ENCODE peak calls at places on chromosomes 16 and 17, in nine cellular contexts. S is thoracic aorta, R is body of pancreas, I is cardiac muscle cell, L is mesenchymal stem cell, H is IMR-90, G is transverse colon, X is endodermal cell, U is OCI-LY7. T is an unnamed sample.

GRCh38 chr17:66779186-66779585 is 55.7 kb upstream of the CACNG5 start:
- DNase-seq in S (no peak), R (no peak), I (no peak), L (no peak), H (no peak), G (no peak), X (peak; percentile 42), U (no peak), T (no peak)

GRCh38 chr17:72970246-72970645 is 122.2 kb downstream of the SLC39A11 start:
- DNase-seq in S (no peak), R (no peak), I (no peak), L (no peak), H (no peak), G (no peak), X (peak; percentile 49), U (no peak), T (no peak)

GRCh38 chr17:42179911-42180410 is 981 bp downstream of the KCNH4 start:
- DNase-seq in S (no peak), R (peak; percentile 60), I (peak; percentile 88), L (peak; percentile 53), H (peak; percentile 30), G (peak; percentile 34), X (peak; percentile 96), U (peak; percentile 13), T (no peak)

GRCh38 chr17:71764507-71764906 is 356.3 kb upstream of the SOX9 start:
- DNase-seq in S (no peak), R (peak; percentile 37), I (peak; percentile 63), L (peak; percentile 25), H (no peak), G (peak; percentile 24), X (peak; percentile 94), U (peak; percentile 37), T (no peak)

GRCh38 chr16:73037845-73038570 is 9.9 kb downstream of the ZFHX3 start:
- DNase-seq in S (no peak), R (no peak), I (no peak), L (no peak), H (no peak), G (no peak), X (no peak), U (no peak), T (no peak)

GRCh38 chr17:33225509-33225908 is 67.6 kb downstream of the ASIC2 start:
- DNase-seq in S (no peak), R (peak; percentile 52), I (no peak), L (no peak), H (no peak), G (no peak), X (no peak), U (no peak), T (no peak)

GRCh38 chr17:13725286-13725990 is 123.7 kb upstream of the HS3ST3A1 start:
- DNase-seq in S (no peak), R (no peak), I (no peak), L (peak; percentile 73), H (peak; percentile 57), G (no peak), X (no peak), U (no peak), T (no peak)

GRCh38 chr16:57409065-57409464 is 4.5 kb downstream of the CCL17 start:
- DNase-seq in S (no peak), R (no peak), I (no peak), L (no peak), H (no peak), G (no peak), X (no peak), U (no peak), T (no peak)

GRCh38 chr17:79304907-79305306 is 230.3 kb downstream of the ENGASE start:
- DNase-seq in S (no peak), R (no peak), I (no peak), L (no peak), H (no peak), G (no peak), X (peak; percentile 86), U (peak; percentile 94), T (no peak)

GRCh38 chr16:86019446-86020047 is 120.6 kb downstream of the IRF8 start:
- DNase-seq in S (no peak), R (no peak), I (peak; percentile 54), L (no peak), H (no peak), G (no peak), X (peak; percentile 86), U (peak; percentile 8), T (no peak)

GRCh38 chr17:17959520-17960361 is 12.5 kb downstream of the TOM1L2 start:
- DNase-seq in S (no peak), R (no peak), I (no peak), L (peak; percentile 59), H (peak; percentile 69), G (no peak), X (no peak), U (no peak), T (no peak)

DNA sequence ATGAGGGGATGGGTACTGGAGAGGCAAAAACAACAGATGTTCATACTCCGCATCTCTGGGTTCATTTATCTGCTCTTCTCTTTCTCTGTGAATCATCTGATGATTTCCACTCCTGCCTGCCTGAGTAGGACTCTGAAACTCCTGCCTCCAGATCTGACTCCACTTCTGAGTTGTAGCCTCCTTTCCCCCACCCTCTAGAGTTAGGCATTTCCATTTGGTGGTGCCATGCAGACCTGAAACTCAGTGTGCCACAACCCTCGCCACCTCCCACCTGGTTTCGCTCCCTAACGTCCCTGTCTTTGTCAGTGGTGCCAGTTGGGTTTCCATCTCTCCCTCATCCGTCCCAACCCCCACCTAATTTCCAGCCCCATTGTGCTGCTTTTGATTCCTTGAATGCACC is 126.2 kb downstream of the PRKCB start:
- DNase-seq in S (no peak), R (no peak), I (no peak), L (no peak), H (no peak), G (no peak), X (no peak), U (no peak), T (no peak)
- H3K27ac ChIP-seq in S (no peak overlapping the region), R (no peak overlapping the region), I (no peak overlapping the region), L (no peak overlapping the region), H (no peak overlapping the region), G (no peak overlapping the region), X (no peak overlapping the region), U (no peak overlapping the region), T (no peak overlapping the region)

DNA sequence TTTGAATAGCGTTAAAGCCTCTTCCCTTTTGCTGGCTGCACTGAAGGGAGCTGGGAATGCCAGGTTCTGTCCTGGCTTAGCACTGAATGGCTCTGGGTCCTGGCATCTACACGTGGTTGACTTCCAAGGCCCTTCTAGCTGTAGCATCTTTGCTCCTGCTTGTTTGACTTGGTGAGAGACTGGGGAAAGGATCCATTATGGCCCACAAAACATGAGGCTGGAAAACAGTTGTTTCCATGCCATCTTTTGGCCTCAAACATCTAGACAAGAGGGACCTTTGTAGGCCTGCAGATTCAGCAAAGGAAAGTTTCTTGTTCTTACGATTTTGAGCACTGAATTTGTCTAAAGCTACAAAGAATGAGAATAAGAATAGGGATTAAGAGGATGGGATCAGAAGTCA is 32.5 kb downstream of the EPN2 start:
- DNase-seq in S (no peak), R (no peak), I (no peak), L (no peak), H (no peak), G (no peak), X (no peak), U (no peak), T (no peak)
- H3K27ac ChIP-seq in S (no peak overlapping the region), R (peak overlapping the region; percentile 69), I (no peak overlapping the region), L (no peak overlapping the region), H (no peak overlapping the region), G (peak overlapping the region; percentile 70), X (no peak overlapping the region), U (no peak overlapping the region), T (no peak overlapping the region)

DNA sequence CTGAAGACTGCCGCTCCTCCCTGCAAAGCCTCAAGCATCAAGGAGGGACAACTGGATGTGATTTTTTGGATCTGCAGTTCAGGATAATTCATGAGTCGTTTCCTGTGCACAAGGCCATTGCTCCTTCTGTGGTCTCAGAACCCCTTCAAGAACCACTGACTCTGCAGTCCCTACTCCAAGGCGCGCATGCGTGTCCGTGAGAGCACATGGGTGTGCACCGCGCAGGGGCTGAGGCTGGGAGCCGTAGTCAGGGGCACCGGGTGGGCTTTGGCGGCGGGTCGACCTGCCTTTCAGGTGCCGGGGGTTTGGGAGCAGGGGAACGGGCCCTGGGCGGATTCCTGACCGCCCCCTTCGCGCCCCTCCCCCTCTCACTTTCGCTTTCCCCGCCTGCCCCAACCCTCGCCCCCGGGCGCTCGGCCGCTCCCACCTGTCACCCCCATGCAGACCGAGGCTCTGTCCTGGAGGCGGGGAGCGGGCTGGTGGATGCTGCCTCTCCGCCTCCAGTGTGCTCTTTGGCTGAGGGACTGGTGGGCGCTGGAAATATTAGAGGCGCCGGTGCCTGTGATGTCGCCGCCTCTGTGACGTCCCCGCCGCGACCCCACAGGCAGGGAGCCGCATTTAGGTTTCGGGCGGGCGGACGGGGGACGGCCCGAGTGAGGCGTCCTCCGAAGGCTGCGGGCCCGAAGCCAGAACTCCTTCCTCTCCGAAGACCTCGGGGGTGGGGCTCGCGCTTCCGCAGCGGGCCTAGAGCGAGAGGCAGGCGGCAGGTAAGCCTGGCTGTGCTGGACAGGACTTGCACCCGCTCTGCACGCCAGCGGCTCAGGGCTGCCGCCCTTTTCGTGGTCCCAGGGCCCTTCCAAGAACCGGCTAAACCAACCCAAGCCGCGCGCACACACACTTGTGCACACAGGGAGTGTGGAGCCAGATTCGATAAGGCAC is at the start of gene SPATA32:
- DNase-seq in S (no peak), R (peak; percentile 64), I (peak; percentile 63), L (peak; percentile 40), H (peak; percentile 29), G (peak; percentile 72), X (peak; percentile 89), U (peak; percentile 54), T (no peak)
- H3K27ac ChIP-seq in S (no peak within 1 kb of the TSS), R (peak within 1 kb of the TSS; percentile 44), I (no peak within 1 kb of the TSS), L (peak within 1 kb of the TSS; percentile 57), H (no peak within 1 kb of the TSS), G (peak within 1 kb of the TSS; percentile 50), X (no peak within 1 kb of the TSS), U (no peak within 1 kb of the TSS), T (no peak within 1 kb of the TSS)

GRCh38 chr16:67108489-67108888 is 1.3 kb upstream of the PHAF1 start:
- DNase-seq in S (no peak), R (no peak), I (no peak), L (no peak), H (no peak), G (no peak), X (no peak), U (no peak), T (no peak)
- H3K27ac ChIP-seq in S (no peak overlapping the region), R (no peak overlapping the region), I (no peak overlapping the region), L (no peak overlapping the region), H (no peak overlapping the region), G (no peak overlapping the region), X (no peak overlapping the region), U (no peak overlapping the region), T (no peak overlapping the region)

DNA sequence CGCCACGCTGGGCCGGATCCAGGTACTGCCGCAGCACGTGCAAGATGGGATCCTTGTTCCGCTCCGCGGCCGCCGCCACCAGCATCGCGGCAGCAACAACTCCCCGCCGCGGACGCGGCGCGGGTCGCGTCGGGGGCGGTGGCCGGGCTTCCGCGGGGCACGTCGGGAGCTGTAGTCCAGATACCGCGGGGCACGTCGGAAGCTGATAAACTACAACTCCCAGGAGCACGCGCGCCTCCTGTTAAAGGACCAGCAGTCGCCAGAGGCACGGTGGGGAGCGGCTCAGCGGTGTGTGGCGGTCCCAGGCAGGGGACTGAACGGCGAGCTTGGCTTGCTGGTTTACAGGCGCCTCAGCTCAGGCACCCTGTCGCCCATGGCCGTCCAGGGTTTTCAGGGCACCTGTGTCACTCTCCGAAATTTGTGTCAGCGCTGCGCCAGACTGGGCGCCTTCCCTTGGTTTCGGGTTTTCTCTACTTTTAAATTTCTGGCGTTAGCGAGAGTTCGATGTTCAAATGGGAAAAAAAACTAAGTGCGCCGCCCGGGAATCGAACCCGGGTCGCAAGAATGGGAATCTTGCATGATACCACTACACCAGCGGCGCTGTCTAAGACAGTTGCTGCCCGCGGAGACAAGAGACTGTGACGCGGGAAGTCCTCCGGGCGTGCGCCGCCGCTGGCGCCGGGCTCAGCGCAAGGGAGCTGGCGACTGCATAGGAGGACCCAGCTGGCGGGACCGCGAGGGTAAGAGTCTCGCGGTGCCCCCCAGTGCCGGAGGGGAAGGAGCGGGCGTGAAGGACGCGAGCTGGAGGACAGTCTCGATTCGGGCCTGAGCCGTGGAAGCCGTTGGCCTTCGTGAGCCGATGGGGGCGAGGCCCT is at the start of gene METTL26:
- DNase-seq in S (peak; percentile 86), R (peak; percentile 98), I (peak; percentile 97), L (peak; percentile 97), H (peak; percentile 91), G (peak; percentile 97), X (peak; percentile 98), U (peak; percentile 96), T (peak; percentile 68)
- H3K27ac ChIP-seq in S (peak within 1 kb of the TSS; percentile 99), R (peak within 1 kb of the TSS; percentile 93), I (peak within 1 kb of the TSS; percentile 93), L (peak within 1 kb of the TSS; percentile 91), H (peak within 1 kb of the TSS; percentile 94), G (peak within 1 kb of the TSS; percentile 96), X (peak within 1 kb of the TSS; percentile 27), U (peak within 1 kb of the TSS; percentile 77), T (peak within 1 kb of the TSS; percentile 78)